ENCODE peak calls at places on chromosomes 11 and 22, in four cellular contexts. One of them, this sample, is unnamed.

GRCh38 chr11:73288873-73289707 is 17.0 kb downstream of the P2RY6 start:
- DNase-seq in thyroid gland: peak; percentile 79
- DNase-seq in IMR-90: peak; percentile 65
- DNase-seq in A549: peak; percentile 86
- DNase-seq in this sample: peak; percentile 70

GRCh38 chr22:37255558-37256006 is 11.5 kb upstream of the RAC2 start:
- DNase-seq in thyroid gland: no peak
- DNase-seq in IMR-90: no peak
- DNase-seq in A549: no peak
- DNase-seq in this sample: no peak

GRCh38 chr22:30634477-30635233 is 926 bp upstream of the SLC35E4 start:
- DNase-seq in thyroid gland: peak; percentile 86
- DNase-seq in IMR-90: peak; percentile 89
- DNase-seq in A549: peak; percentile 86
- DNase-seq in this sample: peak; percentile 84

GRCh38 chr11:35969089-35970046 is 25.5 kb downstream of the LDLRAD3 start:
- DNase-seq in thyroid gland: peak; percentile 66
- DNase-seq in IMR-90: peak; percentile 27
- DNase-seq in A549: no peak
- DNase-seq in this sample: no peak

GRCh38 chr11:67275606-67276409 is 9.5 kb downstream of the GRK2 start:
- DNase-seq in thyroid gland: no peak
- DNase-seq in IMR-90: no peak
- DNase-seq in A549: no peak
- DNase-seq in this sample: peak; percentile 44

GRCh38 chr22:47190276-47190956 is 428.0 kb downstream of the TBC1D22A start:
- DNase-seq in thyroid gland: no peak
- DNase-seq in IMR-90: no peak
- DNase-seq in A549: no peak
- DNase-seq in this sample: no peak

GRCh38 chr11:131897976-131898375 is 527.6 kb downstream of the NTM start:
- DNase-seq in thyroid gland: no peak
- DNase-seq in IMR-90: peak; percentile 87
- DNase-seq in A549: no peak
- DNase-seq in this sample: no peak

GRCh38 chr11:82810326-82810725 is 76.7 kb upstream of the FAM181B start:
- DNase-seq in thyroid gland: no peak
- DNase-seq in IMR-90: no peak
- DNase-seq in A549: no peak
- DNase-seq in this sample: no peak

GRCh38 chr22:43829448-43829821 is 17.3 kb upstream of the EFCAB6 start:
- DNase-seq in thyroid gland: no peak
- DNase-seq in IMR-90: peak; percentile 71
- DNase-seq in A549: no peak
- DNase-seq in this sample: no peak

GRCh38 chr11:77710358-77710757 is 72.8 kb upstream of the CLNS1A start:
- DNase-seq in thyroid gland: no peak
- DNase-seq in IMR-90: peak; percentile 67
- DNase-seq in A549: peak; percentile 10
- DNase-seq in this sample: no peak

GRCh38 chr11:819943-820649 is 1.4 kb downstream of the PNPLA2 start:
- DNase-seq in thyroid gland: peak; percentile 98
- DNase-seq in IMR-90: peak; percentile 59
- DNase-seq in A549: peak; percentile 92
- DNase-seq in this sample: peak; percentile 93

GRCh38 chr22:33853200-33854097 is 66.8 kb downstream of the LARGE1 start:
- DNase-seq in thyroid gland: peak; percentile 85
- DNase-seq in IMR-90: peak; percentile 77
- DNase-seq in A549: peak; percentile 42
- DNase-seq in this sample: no peak

GRCh38 chr22:20464912-20465758 is 27.5 kb upstream of the SCARF2 start:
- DNase-seq in thyroid gland: no peak
- DNase-seq in IMR-90: no peak
- DNase-seq in A549: no peak
- DNase-seq in this sample: no peak

GRCh38 chr11:44174846-44175245 is 79.4 kb downstream of the EXT2 start:
- DNase-seq in thyroid gland: no peak
- DNase-seq in IMR-90: no peak
- DNase-seq in A549: no peak
- DNase-seq in this sample: peak; percentile 68

GRCh38 chr11:65868076-65868667 is 4.4 kb downstream of the EFEMP2 start:
- DNase-seq in thyroid gland: no peak
- DNase-seq in IMR-90: no peak
- DNase-seq in A549: no peak
- DNase-seq in this sample: no peak

GRCh38 chr22:16917144-16918003 is 90.6 kb downstream of the GAB4 start:
- DNase-seq in thyroid gland: peak; percentile 70
- DNase-seq in IMR-90: peak; percentile 15
- DNase-seq in A549: peak; percentile 65
- DNase-seq in this sample: peak; percentile 58

GRCh38 chr22:45516923-45517675 is 14.4 kb downstream of the FBLN1 start:
- DNase-seq in thyroid gland: no peak
- DNase-seq in IMR-90: peak; percentile 62
- DNase-seq in A549: peak; percentile 16
- DNase-seq in this sample: no peak

GRCh38 chr11:119993732-119994131 is 144.2 kb downstream of the TRIM29 start:
- DNase-seq in thyroid gland: no peak
- DNase-seq in IMR-90: no peak
- DNase-seq in A549: no peak
- DNase-seq in this sample: no peak

GRCh38 chr11:101128571-101129202 is 926 bp downstream of the PGR start:
- DNase-seq in thyroid gland: no peak
- DNase-seq in IMR-90: no peak
- DNase-seq in A549: no peak
- DNase-seq in this sample: no peak

GRCh38 chr11:71221201-71221600 is 31.2 kb downstream of the SHANK2 start:
- DNase-seq in thyroid gland: no peak
- DNase-seq in IMR-90: no peak
- DNase-seq in A549: no peak
- DNase-seq in this sample: no peak

GRCh38 chr22:45731798-45732495 is 60.3 kb downstream of the ATXN10 start:
- DNase-seq in thyroid gland: no peak
- DNase-seq in IMR-90: peak; percentile 47
- DNase-seq in A549: peak; percentile 53
- DNase-seq in this sample: no peak

GRCh38 chr11:67373916-67374570 is 645 bp upstream of the CLCF1 start:
- DNase-seq in thyroid gland: peak; percentile 89
- DNase-seq in IMR-90: peak; percentile 96
- DNase-seq in A549: peak; percentile 100
- DNase-seq in this sample: peak; percentile 79

GRCh38 chr22:40018051-40018450 is 23.3 kb downstream of the FAM83F start:
- DNase-seq in thyroid gland: no peak
- DNase-seq in IMR-90: no peak
- DNase-seq in A549: no peak
- DNase-seq in this sample: no peak

GRCh38 chr22:50620861-50621490 is 7.0 kb downstream of the ARSA start:
- DNase-seq in thyroid gland: no peak
- DNase-seq in IMR-90: no peak
- DNase-seq in A549: no peak
- DNase-seq in this sample: no peak

GRCh38 chr11:21771097-21771496 is 421.8 kb upstream of the ANO5 start:
- DNase-seq in thyroid gland: no peak
- DNase-seq in IMR-90: no peak
- DNase-seq in A549: no peak
- DNase-seq in this sample: no peak

GRCh38 chr11:17479284-17480214 is 2.9 kb upstream of the ABCC8 start:
- DNase-seq in thyroid gland: peak; percentile 58
- DNase-seq in IMR-90: no peak
- DNase-seq in A549: peak; percentile 24
- DNase-seq in this sample: no peak

GRCh38 chr22:49186756-49187155 is 640.9 kb downstream of the BRD1 start:
- DNase-seq in thyroid gland: no peak
- DNase-seq in IMR-90: no peak
- DNase-seq in A549: no peak
- DNase-seq in this sample: no peak

GRCh38 chr11:13465909-13466371 is 2.9 kb upstream of the BTBD10 start:
- DNase-seq in thyroid gland: no peak
- DNase-seq in IMR-90: peak; percentile 55
- DNase-seq in A549: peak; percentile 54
- DNase-seq in this sample: peak; percentile 40

GRCh38 chr11:114679505-114679904 is 1.2 kb downstream of the NXPE2 start:
- DNase-seq in thyroid gland: no peak
- DNase-seq in IMR-90: no peak
- DNase-seq in A549: no peak
- DNase-seq in this sample: no peak

GRCh38 chr11:114673661-114674060 is 4.7 kb upstream of the NXPE2 start:
- DNase-seq in thyroid gland: no peak
- DNase-seq in IMR-90: no peak
- DNase-seq in A549: no peak
- DNase-seq in this sample: no peak

GRCh38 chr11:114683007-114683406 is 4.7 kb downstream of the NXPE2 start:
- DNase-seq in thyroid gland: no peak
- DNase-seq in IMR-90: no peak
- DNase-seq in A549: no peak
- DNase-seq in this sample: no peak

GRCh38 chr11:114678125-114679036 is at the start of gene NXPE2:
- DNase-seq in thyroid gland: no peak
- DNase-seq in IMR-90: peak; percentile 57
- DNase-seq in A549: peak; percentile 25
- DNase-seq in this sample: no peak
- TF ChIP-seq POLR2A in thyroid gland: no peak
- TF ChIP-seq POLR2A in IMR-90: no peak
- TF ChIP-seq POLR2A in A549: no peak
- TF ChIP-seq POLR2A in this sample: no peak

GRCh38 chr11:47765086-47765485 is 2.1 kb downstream of the FNBP4 start:
- DNase-seq in thyroid gland: no peak
- DNase-seq in IMR-90: peak; percentile 13
- DNase-seq in A549: no peak
- DNase-seq in this sample: peak; percentile 24

GRCh38 chr11:47766363-47767227 is 546 bp downstream of the FNBP4 start:
- DNase-seq in thyroid gland: peak; percentile 72
- DNase-seq in IMR-90: peak; percentile 66
- DNase-seq in A549: peak; percentile 68
- DNase-seq in this sample: peak; percentile 89

GRCh38 chr11:47773882-47774281 is 6.7 kb upstream of the FNBP4 start:
- DNase-seq in thyroid gland: no peak
- DNase-seq in IMR-90: no peak
- DNase-seq in A549: no peak
- DNase-seq in this sample: no peak

DNA sequence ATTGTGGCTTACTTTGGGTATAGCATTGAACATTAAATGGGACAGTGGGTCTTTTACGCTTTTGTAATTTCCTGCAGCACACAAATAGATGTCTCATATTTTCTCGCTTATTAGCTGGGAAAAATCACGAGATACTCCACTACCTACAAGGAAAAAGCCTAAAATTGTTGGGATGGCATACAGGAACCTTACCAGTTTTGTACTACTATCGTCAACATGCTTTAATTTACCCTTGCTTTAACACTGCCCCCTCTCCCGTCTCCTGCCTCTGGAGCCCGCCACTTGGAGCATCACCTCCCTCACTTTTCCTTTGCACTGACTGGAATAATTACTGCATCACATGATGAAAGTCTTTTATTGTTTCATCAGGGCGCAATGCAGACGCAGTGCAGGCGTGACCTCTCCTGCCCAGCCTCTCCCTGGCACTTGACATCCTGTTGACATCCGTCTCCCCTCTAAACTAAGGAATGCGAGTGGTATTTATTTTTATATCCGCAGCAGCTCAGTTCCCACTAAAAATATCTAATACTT is 1.0 kb upstream of the FNBP4 start:
- DNase-seq in thyroid gland: peak; percentile 85
- DNase-seq in IMR-90: peak; percentile 61
- DNase-seq in A549: peak; percentile 82
- DNase-seq in this sample: peak; percentile 60
- TF ChIP-seq POLR2A in thyroid gland: peak; percentile 44
- TF ChIP-seq POLR2A in IMR-90: peak; percentile 65
- TF ChIP-seq POLR2A in A549: peak; percentile 45
- TF ChIP-seq POLR2A in this sample: no peak

GRCh38 chr22:32474635-32475427 is at the start of gene FBXO7:
- DNase-seq in thyroid gland: peak; percentile 94
- DNase-seq in IMR-90: peak; percentile 90
- DNase-seq in A549: peak; percentile 89
- DNase-seq in this sample: peak; percentile 92
- TF ChIP-seq POLR2A in thyroid gland: peak; percentile 35
- TF ChIP-seq POLR2A in IMR-90: peak; percentile 86
- TF ChIP-seq POLR2A in A549: no peak
- TF ChIP-seq POLR2A in this sample: peak; percentile 77

GRCh38 chr11:110028904-110029303 is 64.3 kb upstream of the ZC3H12C start:
- DNase-seq in thyroid gland: no peak
- DNase-seq in IMR-90: peak; percentile 20
- DNase-seq in A549: no peak
- DNase-seq in this sample: no peak

GRCh38 chr11:110031171-110031570 is 62.0 kb upstream of the ZC3H12C start:
- DNase-seq in thyroid gland: no peak
- DNase-seq in IMR-90: peak; percentile 10
- DNase-seq in A549: no peak
- DNase-seq in this sample: no peak

GRCh38 chr11:110026823-110027626 is 66.2 kb upstream of the ZC3H12C start:
- DNase-seq in thyroid gland: peak; percentile 58
- DNase-seq in IMR-90: peak; percentile 15
- DNase-seq in A549: no peak
- DNase-seq in this sample: no peak

GRCh38 chr11:110029714-110030113 is 63.5 kb upstream of the ZC3H12C start:
- DNase-seq in thyroid gland: no peak
- DNase-seq in IMR-90: no peak
- DNase-seq in A549: no peak
- DNase-seq in this sample: no peak

GRCh38 chr11:110027627-110028371 is 65.4 kb upstream of the ZC3H12C start:
- DNase-seq in thyroid gland: no peak
- DNase-seq in IMR-90: no peak
- DNase-seq in A549: no peak
- DNase-seq in this sample: no peak
- TF ChIP-seq POLR2A in thyroid gland: no peak
- TF ChIP-seq POLR2A in IMR-90: no peak
- TF ChIP-seq POLR2A in A549: no peak
- TF ChIP-seq POLR2A in this sample: no peak

GRCh38 chr11:64613648-64614047 is 22.6 kb downstream of the SLC22A12 start:
- DNase-seq in thyroid gland: no peak
- DNase-seq in IMR-90: no peak
- DNase-seq in A549: no peak
- DNase-seq in this sample: no peak

GRCh38 chr11:64610596-64610995 is 19.6 kb downstream of the SLC22A12 start:
- DNase-seq in thyroid gland: no peak
- DNase-seq in IMR-90: no peak
- DNase-seq in A549: no peak
- DNase-seq in this sample: no peak

GRCh38 chr11:64609436-64610047 is 18.5 kb downstream of the SLC22A12 start:
- DNase-seq in thyroid gland: no peak
- DNase-seq in IMR-90: no peak
- DNase-seq in A549: peak; percentile 12
- DNase-seq in this sample: no peak

GRCh38 chr11:64611961-64612646 is 21.1 kb downstream of the SLC22A12 start:
- DNase-seq in thyroid gland: no peak
- DNase-seq in IMR-90: no peak
- DNase-seq in A549: no peak
- DNase-seq in this sample: no peak

GRCh38 chr11:64611176-64611575 is 20.2 kb downstream of the SLC22A12 start:
- DNase-seq in thyroid gland: no peak
- DNase-seq in IMR-90: no peak
- DNase-seq in A549: no peak
- DNase-seq in this sample: no peak
- TF ChIP-seq POLR2A in thyroid gland: no peak
- TF ChIP-seq POLR2A in IMR-90: no peak
- TF ChIP-seq POLR2A in A549: no peak
- TF ChIP-seq POLR2A in this sample: no peak